ENCODE peak calls at places on chromosome 9, in four cellular contexts. T, E, R and O are unnamed samples.

GRCh38 chr9:87581513-87581912 is 83.8 kb downstream of the DAPK1 start:
- DNase-seq in T (peak; percentile 55), E (no peak), R (peak; percentile 83), O (no peak)

GRCh38 chr9:138104251-138105122 is 226.9 kb downstream of the CACNA1B start:
- DNase-seq in T (no peak), E (no peak), R (no peak), O (no peak)

GRCh38 chr9:117487555-117488175 is 72.8 kb upstream of the ASTN2 start:
- DNase-seq in T (peak; percentile 20), E (peak; percentile 1), R (peak; percentile 70), O (no peak)

GRCh38 chr9:87212563-87213154 is 265.4 kb upstream of the GAS1 start:
- DNase-seq in T (peak; percentile 77), E (no peak), R (no peak), O (no peak)

GRCh38 chr9:98356953-98357352 is 101.5 kb upstream of the TBC1D2 start:
- DNase-seq in T (peak; percentile 37), E (no peak), R (no peak), O (no peak)

GRCh38 chr9:137454506-137455360 is 4.4 kb downstream of the NSMF start:
- DNase-seq in T (peak; percentile 24), E (no peak), R (no peak), O (peak; percentile 7)

GRCh38 chr9:36191290-36191645 is 547 bp downstream of the CLTA start:
- DNase-seq in T (no peak), E (peak; percentile 25), R (peak; percentile 41), O (peak; percentile 43)

GRCh38 chr9:338602-339001 is 123.9 kb downstream of the DOCK8 start:
- DNase-seq in T (no peak), E (no peak), R (no peak), O (no peak)

GRCh38 chr9:78030553-78031270 is 899 bp downstream of the GNAQ start:
- DNase-seq in T (peak; percentile 60), E (peak; percentile 28), R (peak; percentile 51), O (peak; percentile 58)

GRCh38 chr9:121858788-121859187 is 207.4 kb downstream of the DAB2IP start:
- DNase-seq in T (no peak), E (no peak), R (no peak), O (no peak)

GRCh38 chr9:95862343-95862742 is 13.1 kb upstream of the ERCC6L2 start:
- DNase-seq in T (no peak), E (no peak), R (no peak), O (no peak)

GRCh38 chr9:80701061-80701460 is 988.3 kb downstream of the TLE1 start:
- DNase-seq in T (peak; percentile 60), E (no peak), R (peak; percentile 30), O (no peak)

GRCh38 chr9:82797539-82797938 is 265.4 kb downstream of the RASEF start:
- DNase-seq in T (no peak), E (no peak), R (no peak), O (no peak)

GRCh38 chr9:125700791-125701190 is 6.2 kb downstream of the MAPKAP1 start:
- DNase-seq in T (peak; percentile 70), E (peak; percentile 42), R (no peak), O (peak; percentile 64)

GRCh38 chr9:22052376-22052945 is 43.4 kb upstream of the CDKN2B start:
- DNase-seq in T (peak; percentile 100), E (peak; percentile 55), R (peak; percentile 91), O (no peak)